ENCODE peak calls at places on chromosomes 7 and 10, in nine cellular contexts. I is cardiac muscle cell; J is AG04450; M is Kasumi-1; P is activated T-cell treated with anti-CD3 and anti-CD28 coated beads, Interleukin-2, amount 50 U/mL, for 48 hours; V is neuronal stem cell; U is OCI-M1; C is nucleus accumbens; E is NCI-H774. H is an unnamed sample.
A peak's percentile ranks its signal among the peaks of the same experiment; 100 is the strongest.

GRCh38 chr7:17991866-17992648 is 35.6 kb downstream of the PRPS1L1 start:
- DNase-seq in I (no peak), P (peak; percentile 54), E (no peak), V (no peak), M (no peak), C (no peak), U (peak; percentile 19), J (no peak), H (no peak)

GRCh38 chr10:42883993-42884983 is 101.7 kb downstream of the BMS1 start:
- DNase-seq in P (no peak), C (no peak), I (no peak), E (no peak), V (no peak), M (no peak), J (no peak), U (no peak), H (no peak)

GRCh38 chr10:86257683-86258082 is 108.9 kb downstream of the GRID1 start:
- DNase-seq in J (no peak), P (no peak), U (no peak), C (no peak), V (no peak), I (no peak), M (no peak), E (no peak), H (no peak)

GRCh38 chr7:2080069-2080405 is 152.7 kb downstream of the MAD1L1 start:
- DNase-seq in P (no peak), I (no peak), U (no peak), V (no peak), J (no peak), M (no peak), C (no peak), E (no peak), H (no peak)

GRCh38 chr7:140643416-140643815 is 2.8 kb upstream of the DENND2A start:
- DNase-seq in P (no peak), U (no peak), I (no peak), C (no peak), J (no peak), M (no peak), E (no peak), V (no peak), H (no peak)

GRCh38 chr7:17406756-17407155 is 108.3 kb downstream of the AHR start:
- DNase-seq in P (no peak), J (no peak), C (no peak), U (no peak), V (no peak), E (no peak), M (no peak), I (peak; percentile 27), H (no peak)

GRCh38 chr10:97016728-97017473 is 168.9 kb downstream of the SLIT1 start:
- DNase-seq in U (no peak), E (no peak), J (no peak), V (no peak), M (peak; percentile 54), P (peak; percentile 62), I (no peak), C (no peak), H (peak; percentile 12)

GRCh38 chr7:51138121-51139085 is 178.2 kb downstream of the COBL start:
- DNase-seq in I (no peak), M (no peak), J (no peak), U (no peak), V (no peak), C (no peak), P (no peak), E (peak; percentile 58), H (no peak)

GRCh38 chr7:32191296-32191695 is 121.1 kb upstream of the PDE1C start:
- DNase-seq in U (no peak), V (no peak), M (no peak), J (no peak), I (no peak), E (no peak), P (no peak), C (no peak), H (no peak)

GRCh38 chr10:7409045-7409731 is 1.6 kb downstream of the SFMBT2 start:
- DNase-seq in V (no peak), P (peak; percentile 78), J (no peak), C (peak; percentile 71), I (peak; percentile 7), E (no peak), M (peak; percentile 75), U (no peak), H (no peak)

GRCh38 chr7:131403322-131403721 is 75.6 kb downstream of the MKLN1 start:
- DNase-seq in M (no peak), P (no peak), E (no peak), V (no peak), C (no peak), U (no peak), I (no peak), J (no peak), H (no peak)

GRCh38 chr7:128860158-128861073 is 2.2 kb upstream of the ATP6V1F start:
- DNase-seq in E (no peak), U (peak; percentile 65), C (no peak), P (no peak), M (peak; percentile 33), J (peak; percentile 46), I (peak; percentile 63), V (no peak), H (no peak)

GRCh38 chr7:121366852-121367431 is 29.2 kb downstream of the FAM3C start:
- DNase-seq in C (no peak), V (peak; percentile 6), J (peak; percentile 10), I (peak; percentile 67), U (peak; percentile 42), M (peak; percentile 66), P (no peak), E (peak; percentile 8), H (no peak)

GRCh38 chr10:71297343-71297742 is 21.7 kb upstream of the SLC29A3 start:
- DNase-seq in I (no peak), C (no peak), U (no peak), M (no peak), P (no peak), J (no peak), E (no peak), V (no peak), H (no peak)

GRCh38 chr10:93826355-93826754 is 67.4 kb upstream of the SLC35G1 start:
- DNase-seq in C (no peak), P (no peak), I (peak; percentile 8), M (peak; percentile 33), E (no peak), J (no peak), U (no peak), V (no peak), H (peak; percentile 3)

GRCh38 chr10:513393-513792 is 176.1 kb downstream of the DIP2C start:
- DNase-seq in V (no peak), M (no peak), I (no peak), E (no peak), C (no peak), J (no peak), P (no peak), U (no peak), H (no peak)

GRCh38 chr10:83373659-83374058 is 765.6 kb upstream of the GHITM start:
- DNase-seq in U (peak; percentile 85), E (no peak), P (no peak), J (no peak), V (no peak), M (no peak), I (peak; percentile 66), C (no peak), H (no peak)

GRCh38 chr10:78829570-78829969 is 239.2 kb upstream of the ZMIZ1 start:
- DNase-seq in I (no peak), J (peak; percentile 21), C (no peak), P (no peak), U (no peak), V (no peak), E (no peak), M (no peak), H (no peak)

GRCh38 chr7:49287653-49288052 is 363.3 kb downstream of the CDC14C start:
- DNase-seq in V (no peak), I (no peak), P (no peak), C (no peak), J (no peak), M (no peak), U (no peak), E (no peak), H (no peak)

GRCh38 chr10:74244097-74244685 is 93.2 kb downstream of the ADK start:
- DNase-seq in J (peak; percentile 26), I (peak; percentile 79), E (peak; percentile 22), M (peak; percentile 80), P (no peak), V (peak; percentile 21), C (no peak), U (peak; percentile 83), H (peak; percentile 14)

GRCh38 chr7:7157177-7157886 is 25.0 kb upstream of the C1GALT1 start:
- DNase-seq in E (no peak), C (no peak), M (peak; percentile 12), U (peak; percentile 86), J (peak; percentile 8), V (no peak), I (peak; percentile 63), P (peak; percentile 49), H (peak; percentile 74)

GRCh38 chr10:73413108-73413527 is 740 bp downstream of the ANXA7 start:
- DNase-seq in P (no peak), U (no peak), V (no peak), J (no peak), C (peak; percentile 21), E (peak; percentile 43), M (peak; percentile 75), I (no peak), H (no peak)

GRCh38 chr10:48792121-48792520 is 107.4 kb downstream of the WDFY4 start:
- DNase-seq in E (no peak), P (no peak), U (no peak), V (no peak), C (no peak), J (no peak), I (no peak), M (no peak), H (no peak)

GRCh38 chr7:36191292-36191920 is 38.4 kb downstream of the EEPD1 start:
- DNase-seq in M (no peak), P (no peak), U (no peak), I (no peak), J (no peak), C (no peak), V (no peak), E (no peak), H (no peak)